ENCODE peak calls at places on chromosomes 13 and 19, in seven cellular contexts. L is testis; K is Daoy; X is HTR-8/SVneo; E is NCI-H1105; Z is CD14-positive monocyte; F is stimulated activated CD8-positive, alpha-beta memory T cell treated with anti-CD3 and anti-CD28 coated beads, Interleukin-7, amount 100 ng/mL, for 1 hour. J is an unnamed sample.

GRCh38 chr13:52345048-52345447 is 60.9 kb downstream of the THSD1 start:
- DNase-seq in L (no peak), K (no peak), X (no peak), E (no peak), Z (no peak), F (no peak), J (no peak)

GRCh38 chr13:110868631-110869165 is 46.2 kb downstream of the ANKRD10 start:
- DNase-seq in L (peak), K (no peak), X (no peak), E (no peak), Z (no peak), F (no peak), J (no peak)

GRCh38 chr13:42981317-42981716 is 10.7 kb downstream of the EPSTI1 start:
- DNase-seq in L (no peak), K (no peak), X (no peak), E (no peak), Z (no peak), F (no peak), J (no peak)

GRCh38 chr19:54339646-54340358 is 840 bp upstream of the LILRA4 start:
- DNase-seq in L (no peak), K (no peak), X (no peak), E (no peak), Z (peak), F (no peak), J (no peak)

GRCh38 chr13:59261928-59262488 is 901.7 kb downstream of the DIAPH3 start:
- DNase-seq in L (peak), K (no peak), X (no peak), E (no peak), Z (no peak), F (no peak), J (no peak)

GRCh38 chr13:100789968-100790367 is 115.4 kb upstream of the TMTC4 start:
- DNase-seq in L (no peak), K (no peak), X (no peak), E (no peak), Z (no peak), F (no peak), J (no peak)

GRCh38 chr19:4986471-4986888 is 17.6 kb downstream of the KDM4B start:
- DNase-seq in L (no peak), K (no peak), X (no peak), E (no peak), Z (no peak), F (no peak), J (no peak)

GRCh38 chr13:64817721-64818120 is 2412.4 kb downstream of the PCDH9 start:
- DNase-seq in L (no peak), K (no peak), X (peak), E (no peak), Z (no peak), F (no peak), J (no peak)

GRCh38 chr13:51953347-51953746 is 57.9 kb downstream of the ATP7B start:
- DNase-seq in L (no peak), K (no peak), X (no peak), E (no peak), Z (no peak), F (no peak), J (no peak)

GRCh38 chr13:44972956-44973581 is 16.2 kb downstream of the NUFIP1 start:
- DNase-seq in L (no peak), K (no peak), X (no peak), E (no peak), Z (no peak), F (no peak), J (no peak)

GRCh38 chr13:46812398-46812797 is 15.4 kb upstream of the ESD start:
- DNase-seq in L (no peak), K (no peak), X (no peak), E (no peak), Z (no peak), F (no peak), J (no peak)

GRCh38 chr13:100597253-100597652 is 8.7 kb upstream of the GGACT start:
- DNase-seq in L (no peak), K (peak), X (no peak), E (no peak), Z (no peak), F (no peak), J (no peak)

GRCh38 chr13:77565635-77566034 is 30.1 kb downstream of the SCEL start:
- DNase-seq in L (no peak), K (peak), X (no peak), E (no peak), Z (no peak), F (no peak), J (peak)

GRCh38 chr13:23741879-23742510 is 147.2 kb downstream of the MIPEP start:
- DNase-seq in L (no peak), K (peak), X (peak), E (no peak), Z (no peak), F (no peak), J (no peak)

GRCh38 chr13:69264362-69265334 is 843.0 kb upstream of the ATXN8OS start:
- DNase-seq in L (no peak), K (peak), X (no peak), E (no peak), Z (no peak), F (no peak), J (no peak)

GRCh38 chr13:112716461-112716820 is 26.6 kb downstream of the ATP11A start:
- DNase-seq in L (no peak), K (no peak), X (no peak), E (no peak), Z (no peak), F (no peak), J (no peak)

GRCh38 chr13:26499209-26499601 is 58.3 kb upstream of the WASF3 start:
- DNase-seq in L (no peak), K (no peak), X (no peak), E (no peak), Z (no peak), F (no peak), J (no peak)

GRCh38 chr13:34011552-34012085 is 193.7 kb downstream of the RFC3 start:
- DNase-seq in L (no peak), K (no peak), X (no peak), E (no peak), Z (no peak), F (no peak), J (no peak)

GRCh38 chr13:71578048-71578447 is 289.0 kb downstream of the DACH1 start:
- DNase-seq in L (no peak), K (no peak), X (no peak), E (no peak), Z (no peak), F (no peak), J (no peak)

GRCh38 chr19:15323496-15324235 is 8.7 kb downstream of the BRD4 start:
- DNase-seq in L (no peak), K (no peak), X (no peak), E (no peak), Z (peak), F (no peak), J (no peak)

GRCh38 chr19:51904331-51905165 is at the start of gene ZNF649:
- DNase-seq in L (peak), K (peak), X (peak), E (peak), Z (peak), F (peak), J (no peak)

GRCh38 chr13:41490616-41491015 is 33.3 kb downstream of the RGCC start:
- DNase-seq in L (no peak), K (no peak), X (no peak), E (no peak), Z (no peak), F (no peak), J (no peak)

GRCh38 chr19:5697022-5697889 is 7.2 kb downstream of the RPL36 start:
- DNase-seq in L (no peak), K (peak), X (no peak), E (no peak), Z (no peak), F (no peak), J (no peak)

GRCh38 chr19:3389876-3390361 is 23.5 kb downstream of the NFIC start:
- DNase-seq in L (no peak), K (no peak), X (no peak), E (peak), Z (no peak), F (no peak), J (no peak)

GRCh38 chr13:25668345-25668744 is 296.6 kb downstream of the ATP8A2 start:
- DNase-seq in L (no peak), K (no peak), X (no peak), E (no peak), Z (no peak), F (no peak), J (no peak)

GRCh38 chr13:49444517-49445395 is 682 bp downstream of the SETDB2 start:
- DNase-seq in L (peak), K (peak), X (peak), E (no peak), Z (peak), F (no peak), J (no peak)

GRCh38 chr13:80716610-80717081 is 375.7 kb upstream of the SPRY2 start:
- DNase-seq in L (no peak), K (no peak), X (no peak), E (peak), Z (no peak), F (no peak), J (no peak)

GRCh38 chr13:98494769-98495168 is 82.1 kb downstream of the STK24 start:
- DNase-seq in L (no peak), K (no peak), X (no peak), E (no peak), Z (no peak), F (no peak), J (no peak)

GRCh38 chr13:50485979-50486935 is 357.2 kb downstream of the DLEU7 start:
- DNase-seq in L (no peak), K (no peak), X (no peak), E (peak), Z (no peak), F (no peak), J (no peak)

GRCh38 chr19:31350693-31351211 is 1.5 kb upstream of the TSHZ3 start:
- DNase-seq in L (peak), K (peak), X (peak), E (peak), Z (no peak), F (no peak), J (no peak)

GRCh38 chr19:48258350-48258749 is 2.6 kb upstream of the CARD8 start:
- DNase-seq in L (no peak), K (no peak), X (no peak), E (no peak), Z (no peak), F (no peak), J (no peak)

GRCh38 chr13:72246396-72246795 is 379.4 kb upstream of the DACH1 start:
- DNase-seq in L (no peak), K (no peak), X (no peak), E (no peak), Z (no peak), F (no peak), J (no peak)

GRCh38 chr19:40139533-40140287 is 49.0 kb upstream of the ZNF780A start:
- DNase-seq in L (no peak), K (peak), X (peak), E (peak), Z (no peak), F (no peak), J (no peak)

GRCh38 chr19:17629760-17630159 is 58.4 kb downstream of the UNC13A start:
- DNase-seq in L (no peak), K (no peak), X (no peak), E (no peak), Z (no peak), F (no peak), J (no peak)

GRCh38 chr13:95275322-95276118 is 25.7 kb downstream of the ABCC4 start:
- DNase-seq in L (no peak), K (no peak), X (no peak), E (peak), Z (no peak), F (no peak), J (no peak)